ENCODE peak calls at places on chromosomes 5 and 9, in four cellular contexts. F is hypothalamus, G is neural progenitor cell, X is fibroblast of gingiva. U is an unnamed sample.

GRCh38 chr9:136925414-136926153 is 19.0 kb downstream of the FBXW5 start:
- DNase-seq in G (no peak), X (no peak), F (no peak), U (no peak)

GRCh38 chr9:136484153-136485048 is 1.6 kb upstream of the SEC16A start:
- DNase-seq in G (peak; percentile 21), X (no peak), F (no peak), U (no peak)

GRCh38 chr5:111679611-111680010 is 77.4 kb downstream of the NREP start:
- DNase-seq in G (no peak), X (no peak), F (no peak), U (peak; percentile 88)

GRCh38 chr9:6855860-6856259 is 98.1 kb downstream of the KDM4C start:
- DNase-seq in F (no peak), G (no peak), X (no peak), U (no peak)

GRCh38 chr9:131668439-131669233 is 71.2 kb downstream of the RAPGEF1 start:
- DNase-seq in G (no peak), F (no peak), X (no peak), U (no peak)

GRCh38 chr9:87872079-87872624 is 10.5 kb upstream of the SPATA31E1 start:
- DNase-seq in G (no peak), X (peak; percentile 74), F (no peak), U (no peak)

GRCh38 chr5:169190860-169191259 is 110.1 kb downstream of the SLIT3 start:
- DNase-seq in X (peak; percentile 46), F (no peak), G (no peak), U (no peak)

GRCh38 chr9:128056086-128056485 is 11.0 kb downstream of the NAIF1 start:
- DNase-seq in G (no peak), F (no peak), X (no peak), U (no peak)

GRCh38 chr9:90927496-90927895 is 125.9 kb downstream of the SYK start:
- DNase-seq in X (no peak), G (no peak), F (no peak), U (no peak)

GRCh38 chr9:5557606-5558587 is 47.6 kb downstream of the PDCD1LG2 start:
- DNase-seq in X (no peak), G (peak; percentile 9), F (no peak), U (no peak)

GRCh38 chr9:126160067-126160853 is 166.4 kb upstream of the MVB12B start:
- DNase-seq in X (no peak), F (no peak), G (no peak), U (peak; percentile 74)

GRCh38 chr9:10678790-10679189 is 66.0 kb upstream of the PTPRD start:
- DNase-seq in X (no peak), F (no peak), G (no peak), U (no peak)